ENCODE peak calls at places on chromosomes 5 and 9, in nine cellular contexts. X is pancreas, O is WTC11, W is glutamatergic neuron, Q is T47D, Y is prostate gland, I is HS-5, L is BJ, V is heart right ventricle. E is an unnamed sample.

GRCh38 chr5:146018461-146019375 is 82.3 kb downstream of the SH3RF2 start:
- DNase-seq in Y (no peak), I (no peak), W (no peak), X (no peak), L (no peak), O (no peak), V (no peak), Q (no peak), E (no peak)

GRCh38 chr9:137062384-137062783 is 8.0 kb downstream of the SAPCD2 start:
- DNase-seq in Q (no peak), L (no peak), W (no peak), Y (no peak), X (no peak), V (no peak), O (no peak), I (no peak), E (no peak)

GRCh38 chr9:131087354-131087893 is 8.9 kb upstream of the AIF1L start:
- DNase-seq in V (no peak), W (no peak), Y (no peak), L (no peak), X (no peak), I (no peak), O (no peak), Q (no peak), E (no peak)

GRCh38 chr5:118007262-118007661 is 981.1 kb downstream of the DTWD2 start:
- DNase-seq in I (no peak), O (no peak), V (no peak), L (no peak), W (no peak), Y (no peak), X (no peak), Q (no peak), E (no peak)

GRCh38 chr5:157965040-157965439 is 106.1 kb upstream of the CLINT1 start:
- DNase-seq in Y (no peak), W (no peak), X (no peak), I (no peak), V (no peak), O (no peak), L (no peak), Q (no peak), E (no peak)

GRCh38 chr9:22383720-22384119 is 62.9 kb upstream of the DMRTA1 start:
- DNase-seq in Q (no peak), L (no peak), I (no peak), Y (no peak), V (no peak), X (no peak), W (no peak), O (no peak), E (no peak)

GRCh38 chr5:30878751-30879150 is 314.7 kb upstream of the CDH6 start:
- DNase-seq in X (no peak), W (no peak), I (no peak), V (no peak), Y (no peak), L (no peak), O (no peak), Q (no peak), E (no peak)

GRCh38 chr9:75979362-75979761 is 88.9 kb downstream of the PCSK5 start:
- DNase-seq in Y (no peak), V (no peak), X (no peak), Q (no peak), L (no peak), W (no peak), O (peak; percentile 25), I (no peak), E (no peak)

GRCh38 chr5:180162304-180162661 is 46.7 kb downstream of the RASGEF1C start:
- DNase-seq in Q (no peak), O (no peak), I (no peak), V (no peak), Y (no peak), W (no peak), L (no peak), X (no peak), E (no peak)

GRCh38 chr9:136409557-136410455 is 608 bp downstream of the ENTR1 start:
- DNase-seq in I (no peak), L (no peak), W (no peak), Y (no peak), Q (peak; percentile 87), V (no peak), O (peak; percentile 36), X (peak; percentile 72), E (no peak)

GRCh38 chr5:128613757-128614156 is 75.7 kb upstream of the FBN2 start:
- DNase-seq in O (no peak), V (no peak), L (no peak), I (no peak), X (no peak), Q (no peak), W (no peak), Y (no peak), E (no peak)

GRCh38 chr9:89880161-89880560 is 275.3 kb downstream of the GADD45G start:
- DNase-seq in X (no peak), O (no peak), L (no peak), W (peak; percentile 7), V (no peak), I (no peak), Q (no peak), Y (no peak), E (no peak)

GRCh38 chr5:51345106-51345505 is 38.1 kb upstream of the ISL1 start:
- DNase-seq in V (no peak), O (no peak), Q (no peak), X (no peak), Y (no peak), I (peak; percentile 73), W (no peak), L (peak; percentile 3), E (no peak)

GRCh38 chr5:6730407-6730806 is 17.2 kb downstream of the TENT4A start:
- DNase-seq in L (no peak), X (peak; percentile 35), Q (no peak), Y (no peak), O (no peak), W (no peak), V (no peak), I (no peak), E (no peak)

GRCh38 chr5:76477061-76477460 is 74.0 kb downstream of the IQGAP2 start:
- DNase-seq in O (no peak), W (no peak), Y (no peak), V (no peak), Q (no peak), X (no peak), L (no peak), I (no peak), E (no peak)

GRCh38 chr5:137888489-137888874 is 775 bp upstream of the PKD2L2 start:
- DNase-seq in X (no peak), V (no peak), L (no peak), W (no peak), Q (no peak), I (no peak), O (no peak), Y (no peak), E (no peak)

GRCh38 chr5:135829681-135830383 is 4.6 kb upstream of the SLC25A48 start:
- DNase-seq in L (no peak), Y (peak; percentile 71), I (no peak), V (peak; percentile 36), X (peak; percentile 89), Q (peak; percentile 72), W (peak; percentile 82), O (peak; percentile 80), E (peak; percentile 84)

GRCh38 chr9:4141201-4141750 is 158.6 kb downstream of the GLIS3 start:
- DNase-seq in X (no peak), I (no peak), W (no peak), Q (no peak), L (no peak), V (no peak), Y (no peak), O (no peak), E (no peak)

GRCh38 chr9:134477927-134478326 is 151.7 kb downstream of the RXRA start:
- DNase-seq in V (no peak), I (no peak), O (no peak), W (no peak), L (no peak), Q (no peak), X (no peak), Y (no peak), E (no peak)

E was measured in left ventricle myocardium superior.